ENCODE peak calls at places on chromosomes 6 and 20, in five cellular contexts. One of them, this sample, is unnamed.

GRCh38 chr6:146965110-146965689 is 239.0 kb upstream of the STXBP5 start:
- DNase-seq in DND-41: no peak
- DNase-seq in HepG2: no peak
- DNase-seq in K562: no peak
- DNase-seq in neural progenitor cell: no peak
- DNase-seq in this sample: no peak

GRCh38 chr6:95228636-95229035 is 348.7 kb upstream of the MANEA start:
- DNase-seq in HepG2: no peak
- DNase-seq in neural progenitor cell: peak; percentile 20
- DNase-seq in K562: no peak
- DNase-seq in DND-41: no peak
- DNase-seq in this sample: no peak

GRCh38 chr6:110355727-110356126 is 2.4 kb downstream of the METTL24 start:
- DNase-seq in K562: no peak
- DNase-seq in HepG2: no peak
- DNase-seq in DND-41: no peak
- DNase-seq in neural progenitor cell: peak; percentile 42
- DNase-seq in this sample: no peak

GRCh38 chr6:120764312-120764711 is 570.0 kb downstream of the TBC1D32 start:
- DNase-seq in K562: no peak
- DNase-seq in DND-41: no peak
- DNase-seq in neural progenitor cell: peak; percentile 30
- DNase-seq in HepG2: no peak
- DNase-seq in this sample: no peak

GRCh38 chr6:16649241-16649640 is 112.0 kb downstream of the ATXN1 start:
- DNase-seq in neural progenitor cell: no peak
- DNase-seq in K562: no peak
- DNase-seq in HepG2: no peak
- DNase-seq in DND-41: no peak
- DNase-seq in this sample: no peak

GRCh38 chr6:84762220-84762940 is 2.0 kb downstream of the TBX18 start:
- DNase-seq in HepG2: no peak
- DNase-seq in K562: peak; percentile 64
- DNase-seq in DND-41: no peak
- DNase-seq in neural progenitor cell: peak; percentile 49
- DNase-seq in this sample: no peak

GRCh38 chr6:45946352-45946751 is 69.3 kb downstream of the CLIC5 start:
- DNase-seq in DND-41: peak; percentile 13
- DNase-seq in neural progenitor cell: peak; percentile 41
- DNase-seq in K562: peak; percentile 27
- DNase-seq in HepG2: peak; percentile 25
- DNase-seq in this sample: no peak

GRCh38 chr6:10837009-10837691 is 1.2 kb downstream of the MAK start:
- DNase-seq in HepG2: no peak
- DNase-seq in neural progenitor cell: peak; percentile 86
- DNase-seq in DND-41: no peak
- DNase-seq in K562: peak; percentile 69
- DNase-seq in this sample: no peak

GRCh38 chr6:150627601-150628012 is 27.9 kb downstream of the PLEKHG1 start:
- DNase-seq in DND-41: no peak
- DNase-seq in neural progenitor cell: no peak
- DNase-seq in K562: no peak
- DNase-seq in HepG2: no peak
- DNase-seq in this sample: no peak

GRCh38 chr6:41059569-41059968 is 6.6 kb downstream of the APOBEC2 start:
- DNase-seq in K562: no peak
- DNase-seq in DND-41: no peak
- DNase-seq in HepG2: no peak
- DNase-seq in neural progenitor cell: no peak
- DNase-seq in this sample: no peak

GRCh38 chr6:127191716-127192115 is 73.2 kb downstream of the RSPO3 start:
- DNase-seq in HepG2: no peak
- DNase-seq in neural progenitor cell: no peak
- DNase-seq in K562: no peak
- DNase-seq in DND-41: no peak
- DNase-seq in this sample: no peak

GRCh38 chr20:36122931-36123288 is 31.6 kb upstream of the EPB41L1 start:
- DNase-seq in DND-41: no peak
- DNase-seq in HepG2: no peak
- DNase-seq in neural progenitor cell: no peak
- DNase-seq in K562: peak; percentile 53
- DNase-seq in this sample: no peak

GRCh38 chr6:7000825-7001777 is 106.7 kb upstream of the RREB1 start:
- DNase-seq in DND-41: no peak
- DNase-seq in neural progenitor cell: no peak
- DNase-seq in K562: no peak
- DNase-seq in HepG2: no peak
- DNase-seq in this sample: no peak

GRCh38 chr6:136011475-136011874 is 160.0 kb downstream of the PDE7B start:
- DNase-seq in HepG2: no peak
- DNase-seq in DND-41: no peak
- DNase-seq in K562: no peak
- DNase-seq in neural progenitor cell: no peak
- DNase-seq in this sample: no peak

GRCh38 chr20:49608752-49609670 is 41.1 kb upstream of the PTGIS start:
- DNase-seq in HepG2: peak; percentile 75
- DNase-seq in K562: peak; percentile 76
- DNase-seq in DND-41: peak; percentile 75
- DNase-seq in neural progenitor cell: peak; percentile 83
- DNase-seq in this sample: no peak

GRCh38 chr6:28565823-28566526 is 40.3 kb downstream of the GPX5 start:
- DNase-seq in DND-41: no peak
- DNase-seq in K562: peak; percentile 85
- DNase-seq in HepG2: peak; percentile 83
- DNase-seq in neural progenitor cell: no peak
- DNase-seq in this sample: no peak

GRCh38 chr6:66675906-66676305 is 968.9 kb upstream of the EYS start:
- DNase-seq in neural progenitor cell: no peak
- DNase-seq in HepG2: no peak
- DNase-seq in DND-41: no peak
- DNase-seq in K562: no peak
- DNase-seq in this sample: peak; percentile 67

GRCh38 chr6:2492686-2493523 is 247.5 kb upstream of the GMDS start:
- DNase-seq in HepG2: no peak
- DNase-seq in K562: no peak
- DNase-seq in neural progenitor cell: no peak
- DNase-seq in DND-41: no peak
- DNase-seq in this sample: no peak

GRCh38 chr20:62651285-62652021 is 9.2 kb downstream of the SLCO4A1 start:
- DNase-seq in neural progenitor cell: no peak
- DNase-seq in HepG2: no peak
- DNase-seq in K562: peak; percentile 40
- DNase-seq in DND-41: no peak
- DNase-seq in this sample: peak; percentile 85

GRCh38 chr20:36285746-36286447 is 20.2 kb upstream of the DLGAP4 start:
- DNase-seq in HepG2: no peak
- DNase-seq in K562: no peak
- DNase-seq in DND-41: no peak
- DNase-seq in neural progenitor cell: no peak
- DNase-seq in this sample: no peak

GRCh38 chr6:21438237-21438985 is 155.1 kb upstream of the SOX4 start:
- DNase-seq in neural progenitor cell: no peak
- DNase-seq in K562: no peak
- DNase-seq in DND-41: peak; percentile 66
- DNase-seq in HepG2: no peak
- DNase-seq in this sample: no peak

GRCh38 chr6:17250237-17250636 is 30.9 kb upstream of the RBM24 start:
- DNase-seq in DND-41: no peak
- DNase-seq in HepG2: no peak
- DNase-seq in neural progenitor cell: no peak
- DNase-seq in K562: no peak
- DNase-seq in this sample: no peak

GRCh38 chr6:33014841-33015634 is 5.6 kb upstream of the HLA-DOA start:
- DNase-seq in neural progenitor cell: peak; percentile 81
- DNase-seq in HepG2: peak; percentile 77
- DNase-seq in K562: peak; percentile 67
- DNase-seq in DND-41: peak; percentile 61
- DNase-seq in this sample: peak; percentile 87

GRCh38 chr6:125173341-125173740 is 19.8 kb downstream of the TPD52L1 start:
- DNase-seq in neural progenitor cell: no peak
- DNase-seq in HepG2: no peak
- DNase-seq in K562: no peak
- DNase-seq in DND-41: no peak
- DNase-seq in this sample: no peak

GRCh38 chr6:110352603-110353303 is 5.4 kb downstream of the METTL24 start:
- DNase-seq in K562: no peak
- DNase-seq in neural progenitor cell: peak; percentile 47
- DNase-seq in HepG2: no peak
- DNase-seq in DND-41: no peak
- DNase-seq in this sample: no peak

GRCh38 chr20:10157539-10157938 is 61.1 kb upstream of the SNAP25 start:
- DNase-seq in DND-41: no peak
- DNase-seq in K562: no peak
- DNase-seq in neural progenitor cell: no peak
- DNase-seq in HepG2: no peak
- DNase-seq in this sample: no peak

GRCh38 chr20:58718729-58719128 is 26.1 kb downstream of the NPEPL1 start:
- DNase-seq in neural progenitor cell: no peak
- DNase-seq in K562: no peak
- DNase-seq in DND-41: no peak
- DNase-seq in HepG2: no peak
- DNase-seq in this sample: no peak

GRCh38 chr6:35742842-35743241 is 6.0 kb downstream of the ARMC12 start:
- DNase-seq in neural progenitor cell: no peak
- DNase-seq in K562: peak; percentile 16
- DNase-seq in DND-41: no peak
- DNase-seq in HepG2: peak; percentile 91
- DNase-seq in this sample: no peak

GRCh38 chr6:35739645-35740517 is 3.0 kb downstream of the ARMC12 start:
- DNase-seq in neural progenitor cell: peak; percentile 89
- DNase-seq in K562: no peak
- DNase-seq in HepG2: peak; percentile 94
- DNase-seq in DND-41: no peak
- DNase-seq in this sample: no peak

GRCh38 chr6:35750557-35750956 is 13.7 kb downstream of the ARMC12 start:
- DNase-seq in K562: peak; percentile 4
- DNase-seq in DND-41: no peak
- DNase-seq in neural progenitor cell: no peak
- DNase-seq in HepG2: no peak
- DNase-seq in this sample: no peak

GRCh38 chr6:35747877-35748276 is 11.0 kb downstream of the ARMC12 start:
- DNase-seq in neural progenitor cell: no peak
- DNase-seq in HepG2: no peak
- DNase-seq in K562: no peak
- DNase-seq in DND-41: no peak
- DNase-seq in this sample: no peak

DNA sequence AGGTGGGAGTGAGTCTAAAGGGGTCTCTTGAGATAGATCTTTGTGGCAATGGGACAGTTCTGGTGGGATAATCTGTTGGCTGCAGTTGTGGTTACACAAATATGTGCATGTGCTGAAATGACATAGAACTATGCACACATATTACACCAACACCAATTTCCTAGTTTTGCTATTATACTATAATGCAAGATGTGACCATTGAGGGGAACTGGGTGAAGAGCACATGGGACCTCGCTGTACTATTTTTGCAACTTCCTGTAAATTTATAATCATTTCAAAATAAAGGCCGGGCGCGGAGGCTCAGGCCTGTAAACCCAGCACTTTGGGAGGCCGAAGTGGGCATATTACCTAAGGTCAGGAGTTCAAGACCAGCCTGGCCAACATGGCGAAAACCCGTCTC is 8.6 kb downstream of the ARMC12 start:
- DNase-seq in neural progenitor cell: no peak
- DNase-seq in K562: no peak
- DNase-seq in HepG2: no peak
- DNase-seq in DND-41: no peak
- DNase-seq in this sample: no peak
- H3K36me3 ChIP-seq in neural progenitor cell: no peaks in the 10 kb centered on the region
- H3K36me3 ChIP-seq in K562: no peaks in the 10 kb centered on the region
- H3K36me3 ChIP-seq in HepG2: no peaks in the 10 kb centered on the region
- H3K36me3 ChIP-seq in DND-41: no peaks in the 10 kb centered on the region
- H3K36me3 ChIP-seq in this sample: no peaks in the 10 kb centered on the region

DNA sequence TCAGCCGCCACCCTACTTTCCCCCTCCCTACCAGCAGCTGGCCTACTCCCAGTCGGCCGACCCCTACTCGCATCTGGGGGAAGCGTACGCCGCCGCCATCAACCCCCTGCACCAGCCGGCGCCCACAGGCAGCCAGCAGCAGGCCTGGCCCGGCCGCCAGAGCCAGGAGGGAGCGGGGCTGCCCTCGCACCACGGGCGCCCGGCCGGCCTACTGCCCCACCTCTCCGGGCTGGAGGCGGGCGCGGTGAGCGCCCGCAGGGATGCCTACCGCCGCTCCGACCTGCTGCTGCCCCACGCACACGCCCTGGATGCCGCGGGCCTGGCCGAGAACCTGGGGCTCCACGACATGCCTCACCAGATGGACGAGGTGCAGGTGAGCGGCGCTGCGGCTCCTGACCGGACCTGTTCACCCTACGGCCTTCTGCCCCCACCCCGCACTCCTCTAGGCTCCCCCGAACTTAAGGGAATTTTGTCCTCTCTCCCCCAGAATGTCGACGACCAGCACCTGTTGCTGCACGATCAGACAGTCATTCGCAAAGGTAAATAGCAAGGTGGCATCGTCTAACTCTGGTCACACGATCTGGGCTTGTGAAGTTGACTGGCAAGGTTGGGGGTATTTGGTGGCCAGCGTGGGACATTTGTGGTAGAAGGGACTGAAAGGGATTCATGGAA is 2.3 kb downstream of the TFAP2C start:
- DNase-seq in K562: no peak
- DNase-seq in DND-41: no peak
- DNase-seq in HepG2: no peak
- DNase-seq in neural progenitor cell: peak; percentile 66
- DNase-seq in this sample: no peak
- TF ChIP-seq EZH2 in K562: no peak
- TF ChIP-seq EZH2 in DND-41: no peak
- TF ChIP-seq EZH2 in HepG2: no peak
- TF ChIP-seq EZH2 in neural progenitor cell: peak; percentile 73
- TF ChIP-seq EZH2 in this sample: peak; percentile 22

GRCh38 chr20:43969501-43969900 is 54.8 kb downstream of the TOX2 start:
- DNase-seq in neural progenitor cell: no peak
- DNase-seq in DND-41: no peak
- DNase-seq in K562: no peak
- DNase-seq in HepG2: no peak
- DNase-seq in this sample: no peak
- H3K9ac ChIP-seq in neural progenitor cell: no peak overlapping the region
- H3K9ac ChIP-seq in DND-41: no peak overlapping the region
- H3K9ac ChIP-seq in K562: no peak overlapping the region
- H3K9ac ChIP-seq in HepG2: no peak overlapping the region
- H3K9ac ChIP-seq in this sample: no peak overlapping the region

GRCh38 chr6:34242252-34243130 is 5.8 kb downstream of the HMGA1 start:
- DNase-seq in K562: no peak
- DNase-seq in neural progenitor cell: no peak
- DNase-seq in HepG2: no peak
- DNase-seq in DND-41: no peak
- DNase-seq in this sample: no peak

GRCh38 chr6:34240329-34241248 is 3.9 kb downstream of the HMGA1 start:
- DNase-seq in HepG2: no peak
- DNase-seq in DND-41: no peak
- DNase-seq in K562: peak; percentile 11
- DNase-seq in neural progenitor cell: no peak
- DNase-seq in this sample: no peak

GRCh38 chr6:34241351-34242215 is 4.9 kb downstream of the HMGA1 start:
- DNase-seq in HepG2: no peak
- DNase-seq in DND-41: no peak
- DNase-seq in neural progenitor cell: no peak
- DNase-seq in K562: no peak
- DNase-seq in this sample: no peak

GRCh38 chr6:34243901-34244884 is 4.6 kb downstream of the SMIM29 start:
- DNase-seq in DND-41: no peak
- DNase-seq in neural progenitor cell: no peak
- DNase-seq in HepG2: peak; percentile 75
- DNase-seq in K562: peak; percentile 92
- DNase-seq in this sample: no peak

GRCh38 chr6:34243131-34243771 is 5.6 kb downstream of the SMIM29 start:
- DNase-seq in K562: no peak
- DNase-seq in DND-41: no peak
- DNase-seq in HepG2: no peak
- DNase-seq in neural progenitor cell: no peak
- DNase-seq in this sample: no peak
- H3K36me3 ChIP-seq in K562: peaks cover 88% of the 10 kb centered on the region
- H3K36me3 ChIP-seq in DND-41: peaks cover 77% of the 10 kb centered on the region
- H3K36me3 ChIP-seq in HepG2: peaks cover 22% of the 10 kb centered on the region
- H3K36me3 ChIP-seq in neural progenitor cell: peaks cover 11% of the 10 kb centered on the region
- H3K36me3 ChIP-seq in this sample: peaks cover 52% of the 10 kb centered on the region

This sample was measured in SK-N-MC.